ENCODE peak calls at places on chromosomes 5 and 9, in five cellular contexts. V is astrocyte, G is H9, C is HCT116, E is SK-N-SH. H is an unnamed sample.

GRCh38 chr5:173238312-173239232 is 3.6 kb upstream of the NKX2-5 start:
- DNase-seq in E (peak), V (no peak), C (no peak), G (peak), H (no peak)

GRCh38 chr9:134892221-134892620 is 11.6 kb downstream of the FCN2 start:
- DNase-seq in G (no peak), E (no peak), V (no peak), C (no peak), H (no peak)

GRCh38 chr5:56018860-56019259 is 24.1 kb upstream of the IL6ST start:
- DNase-seq in E (no peak), V (no peak), C (no peak), G (no peak), H (no peak)

GRCh38 chr5:171692936-171693335 is 92.7 kb upstream of the SMIM23 start:
- DNase-seq in C (no peak), E (no peak), G (no peak), V (no peak), H (no peak)

GRCh38 chr9:32928145-32928763 is 73.2 kb downstream of the APTX start:
- DNase-seq in E (no peak), G (no peak), C (no peak), V (no peak), H (no peak)

GRCh38 chr9:75615284-75615683 is 275.2 kb upstream of the PCSK5 start:
- DNase-seq in G (no peak), E (no peak), C (no peak), V (no peak), H (no peak)

GRCh38 chr9:116998305-116998704 is 311.2 kb downstream of the TRIM32 start:
- DNase-seq in G (no peak), V (peak), E (no peak), C (no peak), H (peak)

GRCh38 chr9:134655101-134655500 is 13.5 kb downstream of the COL5A1 start:
- DNase-seq in V (no peak), G (no peak), C (no peak), E (no peak), H (no peak)

GRCh38 chr9:37301369-37302172 is 120.9 kb upstream of the GRHPR start:
- DNase-seq in C (no peak), E (no peak), G (no peak), V (no peak), H (no peak)

GRCh38 chr9:131366745-131367401 is 27.0 kb upstream of the PRRC2B start:
- DNase-seq in E (peak), C (no peak), G (peak), V (peak), H (no peak)

GRCh38 chr5:74510476-74510875 is 130.1 kb downstream of the ENC1 start:
- DNase-seq in E (no peak), V (no peak), G (no peak), C (no peak), H (no peak)

GRCh38 chr5:127406326-127407121 is 110.9 kb upstream of the PRRC1 start:
- DNase-seq in V (no peak), C (no peak), G (peak), E (no peak), H (no peak)

GRCh38 chr5:160938532-160938931 is 86.5 kb upstream of the ATP10B start:
- DNase-seq in E (no peak), V (no peak), C (no peak), G (no peak), H (no peak)

GRCh38 chr5:135930029-135930948 is 24.5 kb downstream of the LECT2 start:
- DNase-seq in C (no peak), G (peak), V (no peak), E (peak), H (no peak)

GRCh38 chr5:61245486-61245885 is 83.2 kb upstream of the SMIM15 start:
- DNase-seq in V (peak), E (peak), G (no peak), C (no peak), H (no peak)

GRCh38 chr5:389891-390290 is 53.1 kb upstream of the EXOC3 start:
- DNase-seq in G (no peak), C (no peak), E (no peak), V (no peak), H (no peak)

GRCh38 chr9:123544007-123544827 is 188.2 kb downstream of the CRB2 start:
- DNase-seq in G (no peak), E (peak), V (peak), C (peak), H (peak)

GRCh38 chr5:125464847-125465432 is 718.5 kb upstream of the ZNF608 start:
- DNase-seq in V (no peak), G (no peak), C (no peak), E (no peak), H (no peak)

GRCh38 chr5:56328753-56329560 is 95.8 kb upstream of the ANKRD55 start:
- DNase-seq in C (no peak), G (no peak), E (no peak), V (peak), H (no peak)

GRCh38 chr9:89887286-89887685 is 282.5 kb downstream of the GADD45G start:
- DNase-seq in E (no peak), G (peak), V (no peak), C (no peak), H (no peak)

GRCh38 chr9:27726244-27727141 is 153.2 kb upstream of the C9orf72 start:
- DNase-seq in V (peak), C (peak), E (peak), G (peak), H (peak)

GRCh38 chr5:156148307-156148706 is 178.7 kb upstream of the SGCD start:
- DNase-seq in V (peak), C (no peak), E (no peak), G (no peak), H (no peak)

GRCh38 chr9:121169094-121169601 is 32.5 kb downstream of the RAB14 start:
- DNase-seq in C (no peak), E (peak), V (no peak), G (no peak), H (peak)
- TF ChIP-seq CTCF in C (peak), E (peak), V (peak), G (peak), H (peak)

GRCh38 chr5:149608936-149609502 is 27.7 kb downstream of the ARHGEF37 start:
- DNase-seq in G (no peak), V (no peak), E (no peak), C (no peak), H (no peak)

GRCh38 chr5:149605998-149606721 is 24.9 kb downstream of the ARHGEF37 start:
- DNase-seq in E (no peak), V (peak), C (peak), G (no peak), H (no peak)

GRCh38 chr5:149610583-149611250 is 29.4 kb downstream of the ARHGEF37 start:
- DNase-seq in G (no peak), C (no peak), E (no peak), V (no peak), H (no peak)

GRCh38 chr5:149611327-149611726 is 30.0 kb downstream of the ARHGEF37 start:
- DNase-seq in E (no peak), C (no peak), G (no peak), V (peak), H (no peak)

GRCh38 chr5:149609640-149610297 is 28.5 kb downstream of the ARHGEF37 start:
- DNase-seq in V (no peak), E (no peak), G (no peak), C (no peak), H (no peak)
- H3K27ac ChIP-seq in V (no peak), E (no peak), G (no peak), C (no peak), H (no peak)

DNA sequence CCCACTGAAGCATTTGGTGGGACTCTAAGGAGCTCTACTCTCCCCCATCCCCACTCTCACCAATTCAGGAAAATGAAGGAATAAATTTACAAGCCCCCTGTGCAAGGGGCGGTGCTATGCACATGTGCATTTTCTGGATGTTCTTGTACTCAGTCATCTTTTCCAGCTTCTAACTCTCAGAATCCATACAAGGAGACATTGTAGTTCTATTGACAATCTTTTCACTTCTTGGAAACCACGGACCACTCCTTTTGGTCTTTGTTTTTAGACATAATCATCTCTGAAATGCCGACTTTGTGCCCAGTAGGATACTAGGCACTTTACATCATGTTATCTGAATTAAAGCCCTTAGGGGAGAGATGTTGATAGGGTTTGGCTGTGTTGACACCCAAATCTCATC is 322.7 kb upstream of the WWC1 start:
- DNase-seq in G (no peak), C (no peak), E (no peak), V (peak), H (no peak)
- H2AFZ ChIP-seq in G (no peak), C (no peak), E (no peak), V (no peak), H (no peak)

DNA sequence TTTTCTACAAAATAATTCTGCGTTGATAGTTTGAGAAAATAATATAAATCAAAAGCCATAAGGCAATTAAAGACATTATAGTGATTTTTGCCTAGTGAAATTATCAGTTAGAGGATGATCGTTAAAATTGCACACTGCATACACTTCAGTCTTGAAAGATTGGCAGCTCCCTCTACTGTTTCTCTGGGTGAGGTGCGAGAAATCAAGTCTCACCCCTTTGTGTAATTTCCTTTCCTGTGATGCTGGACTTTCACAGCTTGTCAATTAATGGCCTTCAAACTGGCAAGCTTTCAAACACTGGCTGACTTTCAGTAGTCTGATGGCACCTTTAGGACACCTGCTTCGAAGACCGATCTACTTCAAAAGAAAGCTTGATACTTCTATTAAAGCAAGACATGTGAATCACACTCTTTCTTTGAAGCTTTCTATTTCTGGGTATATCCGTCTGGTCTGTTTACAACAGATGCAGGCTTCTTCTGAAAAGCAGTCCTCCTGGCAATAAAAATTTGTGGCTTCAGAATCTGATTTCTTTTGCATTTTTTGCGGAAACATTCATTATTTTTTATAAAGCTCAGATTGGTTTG is 706.8 kb upstream of the PTPRD start:
- DNase-seq in G (no peak), E (peak), V (no peak), C (no peak), H (no peak)
- TF ChIP-seq CTCF in G (peak), E (peak), V (peak), C (no peak), H (peak)

DNA sequence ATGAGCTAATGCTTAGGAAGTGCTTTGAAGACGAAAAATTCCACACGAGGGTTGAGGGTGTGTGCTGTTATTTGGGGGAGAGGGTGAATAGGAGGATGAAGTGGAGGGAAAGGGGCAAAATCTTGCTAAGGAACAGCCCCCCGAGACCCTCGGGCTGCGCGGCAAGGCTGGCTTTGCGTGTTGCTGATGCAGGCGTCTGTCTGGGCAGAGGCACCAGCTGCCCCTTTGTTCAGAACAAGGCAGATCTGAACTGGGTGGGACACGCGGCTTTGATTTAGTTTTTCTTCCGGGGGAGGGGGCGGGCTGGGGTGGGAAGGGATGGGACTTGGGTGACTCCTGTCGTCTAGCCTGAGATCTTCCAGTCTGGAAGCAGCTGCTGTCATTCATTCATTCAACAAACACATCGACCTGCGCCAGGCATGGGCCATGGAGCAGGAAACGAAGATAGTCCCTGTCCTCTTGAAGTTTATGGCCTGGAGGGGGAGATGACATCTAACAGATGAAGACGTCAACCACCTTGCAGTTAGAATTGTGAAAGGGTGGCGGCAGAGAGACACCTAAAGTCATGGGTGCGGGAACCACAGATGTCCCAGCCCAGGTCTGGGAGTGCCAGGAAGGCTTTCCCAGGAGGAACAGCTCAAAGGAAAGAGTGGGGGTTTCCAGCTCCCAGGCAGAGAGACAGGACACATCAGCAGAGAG is 20.8 kb upstream of the IER5L start:
- DNase-seq in G (no peak), E (no peak), C (no peak), V (no peak), H (no peak)
- H3K27ac ChIP-seq in G (no peak), E (no peak), C (peak), V (peak), H (no peak)

DNA sequence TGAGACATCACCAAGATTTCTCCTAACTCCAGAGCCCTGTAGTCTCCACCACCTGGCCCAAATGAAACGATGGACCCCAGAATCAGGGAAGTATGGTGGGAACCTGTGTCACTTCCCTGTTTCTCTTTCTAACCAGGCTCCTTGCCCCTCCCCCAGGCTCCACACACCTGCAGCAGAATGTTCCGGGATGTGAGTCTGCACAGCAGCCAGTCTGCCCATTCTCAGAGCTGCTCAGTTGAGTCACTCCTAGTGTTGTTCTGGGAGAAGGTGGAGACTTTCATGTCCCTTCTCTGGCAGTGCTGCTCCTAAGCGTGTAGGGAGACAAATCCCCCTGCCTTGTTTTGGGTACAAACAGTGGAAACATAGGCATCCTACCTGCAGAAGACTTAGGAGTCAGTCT is 76.0 kb upstream of the XPA start:
- DNase-seq in V (no peak), C (no peak), E (no peak), G (no peak), H (no peak)
- H2AFZ ChIP-seq in V (no peak), C (no peak), E (no peak), G (no peak), H (no peak)

GRCh38 chr5:140828402-140828737 is 610 bp downstream of the PCDHA6 start:
- DNase-seq in V (no peak), E (no peak), C (no peak), G (no peak), H (no peak)
- TF ChIP-seq CTCF in V (no peak), E (no peak), C (no peak), G (peak), H (no peak)

DNA sequence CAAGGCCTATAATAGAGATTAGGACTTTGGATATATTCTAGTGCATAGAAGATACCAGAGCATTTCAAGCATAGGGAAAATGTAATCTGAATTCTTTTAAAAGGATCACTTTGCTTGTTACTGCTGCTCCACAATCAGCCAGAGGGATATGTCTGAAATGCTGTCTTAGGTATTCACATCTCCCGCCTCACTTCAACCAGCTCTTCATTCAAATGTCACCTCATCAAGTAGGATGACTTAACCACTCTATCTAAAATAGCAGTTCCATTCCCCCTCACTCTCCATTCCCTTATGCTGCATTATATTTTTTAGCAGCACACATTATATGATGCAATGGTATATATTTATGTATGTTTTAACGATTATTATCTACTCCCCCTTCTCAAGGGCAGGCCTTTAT is 500.3 kb upstream of the GRIA1 start:
- DNase-seq in V (no peak), E (no peak), G (no peak), C (no peak), H (no peak)
- H3K27ac ChIP-seq in V (no peak), E (no peak), G (no peak), C (no peak), H (no peak)

H was measured in DND-41.